ENCODE peak calls at places on chromosomes 4 and X, in eight cellular contexts. C is A549, P is SK-N-SH, A is HCT116, G is GM12878, T is K562, J is Panc1, X is GM23338. D is an unnamed sample.

GRCh38 chr4:70839537-70840093 is at the start of gene GRSF1:
- DNase-seq in C (peak), P (peak), A (peak), G (peak), T (peak), J (no peak), X (peak), D (peak)

GRCh38 chr4:137650051-137650450 is 117.8 kb upstream of the PCDH18 start:
- DNase-seq in C (no peak), P (no peak), A (no peak), G (no peak), T (no peak), J (no peak), X (no peak), D (no peak)

GRCh38 chr4:31193516-31193915 is 473.3 kb downstream of the PCDH7 start:
- DNase-seq in C (no peak), P (no peak), A (no peak), G (no peak), T (no peak), J (no peak), X (no peak), D (no peak)

GRCh38 chrX:150693782-150694574 is 782 bp downstream of the MTMR1 start:
- DNase-seq in C (peak), P (peak), A (peak), G (no peak), T (peak), J (no peak), X (peak), D (peak)

GRCh38 chr4:169226565-169226964 is 44.2 kb downstream of the SH3RF1 start:
- DNase-seq in C (no peak), P (no peak), A (no peak), G (no peak), T (no peak), J (no peak), X (no peak), D (no peak)

GRCh38 chr4:88027611-88028608 is 20.5 kb downstream of the PKD2 start:
- DNase-seq in C (no peak), P (no peak), A (no peak), G (no peak), T (no peak), J (no peak), X (no peak), D (peak)

GRCh38 chr4:73869130-73870055 is at the start of gene CXCL1:
- DNase-seq in C (peak), P (peak), A (no peak), G (no peak), T (peak), J (no peak), X (peak), D (no peak)

GRCh38 chr4:176065365-176066249 is at the start of gene WDR17:
- DNase-seq in C (peak), P (peak), A (no peak), G (peak), T (peak), J (peak), X (peak), D (peak)

GRCh38 chr4:148053298-148054003 is 321.6 kb downstream of the ARHGAP10 start:
- DNase-seq in C (no peak), P (no peak), A (no peak), G (no peak), T (no peak), J (no peak), X (no peak), D (no peak)

GRCh38 chrX:32673193-32673592 is 538.2 kb downstream of the DMD start:
- DNase-seq in C (no peak), P (no peak), A (no peak), G (no peak), T (no peak), J (peak), X (peak), D (no peak)

GRCh38 chr4:8838911-8839431 is 32.7 kb downstream of the HMX1 start:
- DNase-seq in C (no peak), P (peak), A (no peak), G (no peak), T (no peak), J (no peak), X (no peak), D (no peak)
- TF ChIP-seq REST in C (no peak), P (no peak), A (no peak), G (no peak), T (no peak), J (no peak), X (no peak), D (no peak)

GRCh38 chr4:15410750-15411149 is 17.1 kb upstream of the C1QTNF7 start:
- DNase-seq in C (no peak), P (peak), A (no peak), G (no peak), T (no peak), J (no peak), X (no peak), D (peak)
- TF ChIP-seq REST in C (no peak), P (no peak), A (no peak), G (no peak), T (no peak), J (no peak), X (no peak), D (no peak)

DNA sequence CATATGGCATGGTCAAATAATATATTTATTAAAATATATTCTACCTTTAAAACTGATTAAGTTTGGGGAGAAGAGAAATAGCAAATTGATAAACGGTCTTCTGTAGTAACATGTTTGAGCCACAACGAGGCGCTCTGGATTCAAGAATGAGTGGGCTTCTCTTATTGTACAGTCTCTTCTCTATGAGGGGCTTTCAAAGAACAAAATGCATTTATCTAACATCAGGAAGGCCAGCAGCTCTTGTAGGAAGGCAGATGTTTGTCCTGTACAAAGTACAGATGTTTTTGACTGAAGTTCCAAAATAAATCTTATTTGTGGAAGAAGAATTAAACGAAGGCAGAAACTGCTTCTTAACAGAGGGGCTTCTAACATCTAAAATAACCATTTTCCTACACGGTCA is 153.6 kb downstream of the RASL11B start:
- DNase-seq in C (no peak), P (peak), A (peak), G (no peak), T (no peak), J (no peak), X (peak), D (no peak)
- TF ChIP-seq REST in C (no peak), P (no peak), A (no peak), G (no peak), T (no peak), J (no peak), X (no peak), D (no peak)

GRCh38 chr4:7261174-7261573 is 68.8 kb downstream of the SORCS2 start:
- DNase-seq in C (no peak), P (no peak), A (no peak), G (no peak), T (no peak), J (no peak), X (no peak), D (no peak)

GRCh38 chr4:7256989-7257810 is 64.9 kb downstream of the SORCS2 start:
- DNase-seq in C (no peak), P (peak), A (no peak), G (no peak), T (no peak), J (no peak), X (no peak), D (no peak)

GRCh38 chr4:7255996-7256395 is 63.7 kb downstream of the SORCS2 start:
- DNase-seq in C (no peak), P (no peak), A (no peak), G (no peak), T (no peak), J (no peak), X (no peak), D (no peak)

GRCh38 chr4:7260569-7260968 is 68.2 kb downstream of the SORCS2 start:
- DNase-seq in C (no peak), P (no peak), A (no peak), G (no peak), T (no peak), J (no peak), X (no peak), D (no peak)

GRCh38 chr4:7259039-7259438 is 66.7 kb downstream of the SORCS2 start:
- DNase-seq in C (no peak), P (no peak), A (no peak), G (no peak), T (no peak), J (no peak), X (no peak), D (no peak)
- TF ChIP-seq REST in C (no peak), P (no peak), A (no peak), G (no peak), T (no peak), J (no peak), X (no peak), D (no peak)

DNA sequence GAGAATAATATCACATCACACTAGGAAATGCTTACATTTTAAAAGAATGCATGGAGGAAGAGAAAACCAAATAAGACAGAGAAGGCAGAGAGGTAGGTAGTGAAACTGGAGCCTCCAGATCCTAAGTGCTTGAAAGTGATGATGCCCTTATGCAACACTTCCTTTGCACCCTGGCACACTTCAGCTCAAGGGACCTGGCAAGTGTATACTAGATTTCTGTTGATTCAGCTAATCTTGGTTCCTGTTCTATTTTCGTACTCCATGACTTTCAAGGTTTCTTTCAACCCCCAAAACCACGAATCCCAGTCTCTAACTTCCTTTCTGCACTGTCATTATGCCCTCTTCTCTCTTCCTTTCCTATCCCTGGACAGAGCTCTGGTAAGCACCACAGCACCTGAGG is 36.9 kb upstream of the SH3KBP1 start:
- DNase-seq in C (no peak), P (no peak), A (no peak), G (no peak), T (no peak), J (no peak), X (no peak), D (peak)
- TF ChIP-seq REST in C (no peak), P (no peak), A (no peak), G (no peak), T (no peak), J (no peak), X (no peak), D (no peak)

GRCh38 chr4:186296481-186296880 is 30.5 kb downstream of the F11 start:
- DNase-seq in C (no peak), P (no peak), A (no peak), G (no peak), T (no peak), J (no peak), X (no peak), D (no peak)

GRCh38 chr4:186298034-186298647 is 32.2 kb downstream of the F11 start:
- DNase-seq in C (no peak), P (peak), A (no peak), G (no peak), T (no peak), J (no peak), X (peak), D (no peak)

GRCh38 chr4:186294160-186294559 is 28.2 kb downstream of the F11 start:
- DNase-seq in C (no peak), P (no peak), A (no peak), G (no peak), T (no peak), J (no peak), X (no peak), D (no peak)

GRCh38 chr4:186299291-186299690 is 33.3 kb downstream of the F11 start:
- DNase-seq in C (no peak), P (peak), A (no peak), G (no peak), T (no peak), J (no peak), X (no peak), D (no peak)

DNA sequence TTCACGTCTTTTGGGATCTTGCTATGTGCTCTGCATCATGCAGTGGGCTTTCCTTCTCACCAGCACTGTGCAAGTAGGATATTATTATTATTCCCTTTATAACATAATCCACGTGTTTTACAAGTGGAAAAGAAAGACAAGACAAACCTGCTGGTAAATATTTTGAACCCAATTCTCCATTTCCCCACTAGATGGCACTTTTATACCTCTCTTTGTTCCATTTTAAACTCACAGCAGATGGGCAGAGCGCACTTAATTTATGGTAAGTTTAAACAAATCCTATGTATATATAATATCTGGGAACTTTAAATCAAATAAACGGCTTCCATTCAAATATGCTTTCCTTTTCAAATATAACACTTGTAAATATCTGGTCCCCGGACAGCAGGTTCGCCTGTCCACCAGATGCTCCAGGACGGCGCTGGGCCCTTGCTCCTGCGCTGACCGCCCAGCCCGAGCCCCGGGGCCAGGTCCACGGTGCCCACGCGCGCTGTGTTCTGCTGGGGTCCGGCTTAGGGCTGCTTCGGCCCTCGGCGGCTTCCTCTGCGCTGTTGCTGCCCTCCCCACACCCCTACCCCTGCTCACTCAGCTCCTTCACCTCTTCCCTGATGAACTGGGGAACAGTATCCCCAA is 31.1 kb downstream of the F11 start:
- DNase-seq in C (peak), P (peak), A (peak), G (no peak), T (peak), J (peak), X (peak), D (peak)
- TF ChIP-seq REST in C (no peak), P (no peak), A (no peak), G (no peak), T (no peak), J (no peak), X (no peak), D (no peak)

D was measured in HL-60.